ENCODE peak calls at places on chromosomes 13 and 19, in seven cellular contexts. One of them, this sample, is unnamed. For H3K4me1, the result is how much of the 10 kb centered on the place peaks cover.

GRCh38 chr13:36841411-36841810 is 22.4 kb downstream of the RFXAP start:
- DNase-seq in IMR-90: no peak
- DNase-seq in cardiac muscle cell: no peak
- DNase-seq in uterus: no peak
- DNase-seq in breast epithelium: no peak
- DNase-seq in lung: no peak
- DNase-seq in testis: no peak
- DNase-seq in this sample: no peak

GRCh38 chr13:70585109-70585508 is 476.9 kb upstream of the KLHL1 start:
- DNase-seq in IMR-90: no peak
- DNase-seq in uterus: no peak
- DNase-seq in cardiac muscle cell: no peak
- DNase-seq in lung: no peak
- DNase-seq in breast epithelium: no peak
- DNase-seq in testis: no peak
- DNase-seq in this sample: no peak

GRCh38 chr19:50478901-50479715 is 2.5 kb upstream of the GARIN5A start:
- DNase-seq in uterus: no peak
- DNase-seq in cardiac muscle cell: peak
- DNase-seq in breast epithelium: no peak
- DNase-seq in testis: no peak
- DNase-seq in IMR-90: peak
- DNase-seq in lung: no peak
- DNase-seq in this sample: no peak

GRCh38 chr13:80237646-80238045 is 103.3 kb downstream of the SPRY2 start:
- DNase-seq in IMR-90: peak
- DNase-seq in lung: no peak
- DNase-seq in breast epithelium: no peak
- DNase-seq in testis: no peak
- DNase-seq in uterus: no peak
- DNase-seq in cardiac muscle cell: no peak
- DNase-seq in this sample: no peak

GRCh38 chr13:113465241-113465640 is 12.0 kb upstream of the ADPRHL1 start:
- DNase-seq in lung: no peak
- DNase-seq in uterus: no peak
- DNase-seq in testis: no peak
- DNase-seq in breast epithelium: no peak
- DNase-seq in cardiac muscle cell: no peak
- DNase-seq in IMR-90: no peak
- DNase-seq in this sample: no peak

GRCh38 chr13:96768524-96768923 is 225.8 kb downstream of the OXGR1 start:
- DNase-seq in uterus: no peak
- DNase-seq in cardiac muscle cell: no peak
- DNase-seq in lung: no peak
- DNase-seq in breast epithelium: no peak
- DNase-seq in IMR-90: no peak
- DNase-seq in testis: no peak
- DNase-seq in this sample: no peak

GRCh38 chr19:50024719-50025021 is 502 bp downstream of the VRK3 start:
- DNase-seq in breast epithelium: no peak
- DNase-seq in testis: no peak
- DNase-seq in cardiac muscle cell: no peak
- DNase-seq in IMR-90: no peak
- DNase-seq in lung: no peak
- DNase-seq in uterus: no peak
- DNase-seq in this sample: no peak

GRCh38 chr19:33226550-33227241 is 1.0 kb upstream of the SLC7A10 start:
- DNase-seq in cardiac muscle cell: no peak
- DNase-seq in IMR-90: no peak
- DNase-seq in testis: peak
- DNase-seq in lung: peak
- DNase-seq in uterus: no peak
- DNase-seq in breast epithelium: no peak
- DNase-seq in this sample: no peak

GRCh38 chr19:29942404-29943261 is 594 bp downstream of the URI1 start:
- DNase-seq in breast epithelium: no peak
- DNase-seq in IMR-90: no peak
- DNase-seq in uterus: peak
- DNase-seq in testis: peak
- DNase-seq in lung: peak
- DNase-seq in cardiac muscle cell: peak
- DNase-seq in this sample: no peak

DNA sequence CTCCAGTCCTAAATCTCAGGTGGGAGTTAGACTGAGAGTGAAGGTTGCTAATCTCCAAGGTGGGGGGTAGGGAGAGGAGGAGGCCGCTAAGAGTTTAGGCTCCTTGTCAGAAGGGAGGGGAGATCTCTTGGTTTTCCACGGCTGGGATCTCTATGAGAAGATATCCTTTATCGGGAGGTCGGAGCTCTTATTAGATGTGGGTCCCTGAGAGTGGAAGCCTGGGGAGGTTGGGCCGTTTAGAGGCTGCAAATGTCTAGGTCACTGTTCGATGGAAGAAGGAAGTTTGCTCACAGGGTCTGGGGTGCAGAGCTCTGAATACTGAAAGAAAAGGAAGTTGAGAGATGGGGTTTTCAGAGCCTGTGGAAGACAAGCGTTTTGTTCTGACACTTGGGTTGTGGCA is 3.8 kb downstream of the MYADM start:
- DNase-seq in breast epithelium: no peak
- DNase-seq in IMR-90: no peak
- DNase-seq in uterus: no peak
- DNase-seq in testis: no peak
- DNase-seq in cardiac muscle cell: no peak
- DNase-seq in lung: no peak
- DNase-seq in this sample: no peak
- H3K4me1 ChIP-seq in breast epithelium: under half
- H3K4me1 ChIP-seq in IMR-90: under half
- H3K4me1 ChIP-seq in uterus: under half
- H3K4me1 ChIP-seq in testis: under half
- H3K4me1 ChIP-seq in cardiac muscle cell: under half
- H3K4me1 ChIP-seq in lung: under half
- H3K4me1 ChIP-seq in this sample: half or more

DNA sequence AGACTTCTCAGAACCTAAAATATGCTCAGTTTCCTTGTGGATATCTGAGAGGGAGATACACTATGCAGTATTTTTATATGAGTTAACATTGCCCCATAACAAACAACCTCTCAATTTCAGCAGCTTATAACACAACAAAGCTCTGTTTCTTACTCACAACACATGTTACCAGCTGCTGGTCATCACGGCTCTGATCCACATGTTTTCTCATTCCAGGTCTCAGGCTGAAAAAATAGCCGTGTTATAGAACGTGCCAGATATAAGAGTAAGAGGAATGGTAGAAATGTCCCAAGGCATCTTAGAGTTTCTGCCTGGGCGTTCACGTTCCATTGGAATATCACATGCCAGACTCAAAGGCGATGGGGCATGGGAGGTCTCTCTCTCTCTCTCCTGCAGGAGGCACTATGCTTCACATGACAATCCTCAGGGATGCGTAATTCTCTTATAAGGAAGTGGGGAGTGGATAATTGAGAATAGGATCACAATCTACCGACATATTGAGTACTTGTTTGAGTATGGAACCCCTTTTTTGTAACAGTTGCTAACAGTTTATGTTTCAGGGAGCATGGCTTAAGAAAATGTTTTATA is 246.6 kb downstream of the NHLRC3 start:
- DNase-seq in uterus: no peak
- DNase-seq in testis: no peak
- DNase-seq in cardiac muscle cell: no peak
- DNase-seq in IMR-90: peak
- DNase-seq in lung: no peak
- DNase-seq in breast epithelium: no peak
- DNase-seq in this sample: no peak
- TF ChIP-seq CTCF in uterus: no peak
- TF ChIP-seq CTCF in testis: no peak
- TF ChIP-seq CTCF in cardiac muscle cell: peak
- TF ChIP-seq CTCF in IMR-90: no peak
- TF ChIP-seq CTCF in lung: no peak
- TF ChIP-seq CTCF in breast epithelium: no peak
- TF ChIP-seq CTCF in this sample: no peak

DNA sequence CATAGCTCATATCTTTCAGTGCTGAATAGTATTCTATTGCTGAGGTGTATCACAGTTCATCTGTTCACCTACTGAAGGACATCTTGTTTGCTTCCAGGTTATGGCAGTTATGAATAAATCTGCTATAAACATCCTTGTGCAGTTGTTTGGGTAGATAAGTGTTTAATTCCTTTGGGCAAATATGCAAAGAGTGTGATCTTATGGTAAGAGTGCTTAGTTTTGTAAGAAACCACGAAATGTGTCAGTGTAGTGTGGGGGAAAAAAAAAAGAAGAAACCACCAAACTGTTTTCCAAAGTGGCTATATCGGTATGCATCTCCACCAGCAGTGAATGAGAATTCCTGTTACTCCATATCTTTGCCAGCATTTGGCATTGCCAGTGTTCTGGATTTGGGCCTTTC is 93.3 kb downstream of the PIBF1 start:
- DNase-seq in lung: no peak
- DNase-seq in testis: no peak
- DNase-seq in IMR-90: no peak
- DNase-seq in cardiac muscle cell: no peak
- DNase-seq in uterus: no peak
- DNase-seq in breast epithelium: no peak
- DNase-seq in this sample: no peak
- H3K4me1 ChIP-seq in lung: under half
- H3K4me1 ChIP-seq in testis: under half
- H3K4me1 ChIP-seq in IMR-90: under half
- H3K4me1 ChIP-seq in cardiac muscle cell: under half
- H3K4me1 ChIP-seq in uterus: under half
- H3K4me1 ChIP-seq in breast epithelium: under half
- H3K4me1 ChIP-seq in this sample: under half

DNA sequence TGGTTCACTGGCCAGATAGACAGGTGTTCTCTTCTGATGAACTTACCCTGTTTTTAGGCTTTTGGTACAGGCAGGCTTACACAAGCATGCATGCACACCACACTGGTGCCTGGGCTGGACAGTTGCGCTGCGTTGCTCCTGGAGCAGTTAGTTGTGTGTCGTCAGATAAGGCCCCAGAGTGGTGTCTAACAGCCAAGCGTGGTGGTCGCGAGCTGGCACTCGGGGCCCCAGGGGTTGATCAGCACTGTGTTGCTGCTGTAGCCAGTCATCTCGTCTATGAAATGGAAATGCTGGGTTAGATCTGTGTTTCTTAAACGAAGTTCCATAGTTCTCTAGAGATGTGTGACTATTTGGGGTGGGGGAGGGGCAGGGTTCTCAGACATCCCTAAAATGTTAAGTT is 24.5 kb upstream of the TEX29 start:
- DNase-seq in IMR-90: no peak
- DNase-seq in cardiac muscle cell: no peak
- DNase-seq in lung: no peak
- DNase-seq in testis: no peak
- DNase-seq in breast epithelium: no peak
- DNase-seq in uterus: no peak
- DNase-seq in this sample: no peak
- TF ChIP-seq CTCF in IMR-90: no peak
- TF ChIP-seq CTCF in cardiac muscle cell: no peak
- TF ChIP-seq CTCF in lung: no peak
- TF ChIP-seq CTCF in testis: no peak
- TF ChIP-seq CTCF in breast epithelium: no peak
- TF ChIP-seq CTCF in uterus: no peak
- TF ChIP-seq CTCF in this sample: no peak

GRCh38 chr19:18844806-18845329 is 13.1 kb downstream of the UPF1 start:
- DNase-seq in IMR-90: no peak
- DNase-seq in breast epithelium: no peak
- DNase-seq in cardiac muscle cell: no peak
- DNase-seq in uterus: no peak
- DNase-seq in testis: no peak
- DNase-seq in lung: no peak
- DNase-seq in this sample: no peak
- H3K4me1 ChIP-seq in IMR-90: under half
- H3K4me1 ChIP-seq in breast epithelium: under half
- H3K4me1 ChIP-seq in cardiac muscle cell: under half
- H3K4me1 ChIP-seq in uterus: under half
- H3K4me1 ChIP-seq in testis: half or more
- H3K4me1 ChIP-seq in lung: under half
- H3K4me1 ChIP-seq in this sample: under half

DNA sequence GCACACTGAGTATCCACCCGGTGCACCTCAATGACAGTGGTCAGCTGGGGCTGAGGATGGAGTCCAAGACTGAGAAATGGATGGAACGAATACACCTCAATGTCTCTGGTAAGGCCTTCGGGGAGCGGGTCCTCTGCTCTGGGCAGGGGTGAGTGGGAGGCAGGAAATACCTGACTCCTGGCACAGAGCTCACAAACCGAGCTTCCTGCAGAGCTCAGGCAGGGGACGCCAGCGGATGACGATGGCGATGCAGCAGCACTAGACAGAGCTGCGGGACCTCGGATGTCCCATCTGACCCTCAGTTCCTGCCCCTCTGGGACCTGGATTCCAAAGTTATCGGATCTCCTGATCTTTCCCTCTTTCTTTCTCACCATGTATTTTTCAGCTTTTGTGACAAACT is 3.8 kb downstream of the CD22 start:
- DNase-seq in cardiac muscle cell: no peak
- DNase-seq in uterus: no peak
- DNase-seq in IMR-90: no peak
- DNase-seq in testis: no peak
- DNase-seq in lung: no peak
- DNase-seq in breast epithelium: no peak
- DNase-seq in this sample: no peak
- TF ChIP-seq CTCF in cardiac muscle cell: no peak
- TF ChIP-seq CTCF in uterus: no peak
- TF ChIP-seq CTCF in IMR-90: no peak
- TF ChIP-seq CTCF in testis: no peak
- TF ChIP-seq CTCF in lung: no peak
- TF ChIP-seq CTCF in breast epithelium: no peak
- TF ChIP-seq CTCF in this sample: no peak